ENCODE peak calls at places on chromosomes 13 and 19, in five cellular contexts. H is SK-N-SH, F is A549, I is IMR-90, P is GM12878. X is an unnamed sample.
A peak's percentile ranks its signal among the peaks of the same experiment; 100 is the strongest.

GRCh38 chr19:45995715-45996385 is 583 bp downstream of the CCDC61 start:
- DNase-seq in I (peak; percentile 67), F (no peak), H (no peak), P (no peak), X (no peak)

GRCh38 chr19:5951338-5951861 is 26.5 kb downstream of the RANBP3 start:
- DNase-seq in F (no peak), P (no peak), H (no peak), I (no peak), X (no peak)

GRCh38 chr13:114142640-114143490 is 10.4 kb upstream of the RASA3 start:
- DNase-seq in H (peak; percentile 25), F (no peak), I (peak; percentile 65), P (no peak), X (no peak)

GRCh38 chr13:53104120-53104519 is 75.5 kb downstream of the OLFM4 start:
- DNase-seq in I (no peak), P (no peak), F (no peak), H (no peak), X (no peak)

GRCh38 chr13:99289265-99289664 is 17.9 kb downstream of the GPR183 start:
- DNase-seq in I (no peak), P (no peak), F (no peak), H (no peak), X (no peak)

GRCh38 chr19:33447336-33448158 is 74.0 kb downstream of the CEBPG start:
- DNase-seq in I (no peak), H (no peak), P (no peak), F (no peak), X (no peak)

GRCh38 chr13:101258071-101258470 is 158.2 kb downstream of the NALCN start:
- DNase-seq in H (no peak), P (peak; percentile 66), F (peak; percentile 63), I (peak; percentile 86), X (peak; percentile 54)

GRCh38 chr13:62129000-62129551 is 713.4 kb upstream of the PCDH20 start:
- DNase-seq in F (no peak), P (no peak), I (no peak), H (no peak), X (no peak)

GRCh38 chr13:100588350-100589177 is at the start of gene GGACT:
- DNase-seq in H (peak; percentile 95), F (peak; percentile 73), P (peak; percentile 13), I (peak; percentile 37), X (peak; percentile 54)

GRCh38 chr19:19721896-19722295 is 11.0 kb downstream of the ZNF14 start:
- DNase-seq in I (no peak), H (no peak), P (no peak), F (no peak), X (no peak)

GRCh38 chr13:25372275-25373081 is 704 bp downstream of the ATP8A2 start:
- DNase-seq in F (no peak), P (no peak), H (peak; percentile 74), I (no peak), X (no peak)

GRCh38 chr13:103289661-103290060 is 223.4 kb upstream of the SLC10A2 start:
- DNase-seq in P (no peak), I (no peak), H (no peak), F (no peak), X (no peak)

GRCh38 chr13:39688699-39689405 is 33.4 kb downstream of the COG6 start:
- DNase-seq in H (no peak), F (no peak), P (peak; percentile 9), I (peak; percentile 54), X (no peak)

GRCh38 chr13:109348514-109349340 is 437.7 kb downstream of the IRS2 start:
- DNase-seq in H (no peak), P (no peak), I (peak; percentile 64), F (peak; percentile 10), X (no peak)

GRCh38 chr19:44808463-44809371 is at the start of gene BCAM:
- DNase-seq in P (no peak), I (peak; percentile 54), H (peak; percentile 97), F (peak; percentile 53), X (no peak)

GRCh38 chr13:23609414-23610186 is 39.4 kb downstream of the TNFRSF19 start:
- DNase-seq in H (no peak), I (peak; percentile 77), P (no peak), F (no peak), X (no peak)

GRCh38 chr19:7492142-7493055 is 3.6 kb upstream of the PEX11G start:
- DNase-seq in I (no peak), P (no peak), H (no peak), F (no peak), X (no peak)

GRCh38 chr13:39451860-39452301 is 151.1 kb downstream of the LHFPL6 start:
- DNase-seq in F (no peak), H (no peak), P (no peak), I (peak; percentile 30), X (no peak)

GRCh38 chr13:98343461-98343860 is 166.4 kb upstream of the RNF113B start:
- DNase-seq in F (no peak), I (no peak), H (no peak), P (no peak), X (no peak)

GRCh38 chr13:67048793-67049150 is 181.4 kb downstream of the PCDH9 start:
- DNase-seq in P (no peak), I (peak; percentile 82), F (no peak), H (no peak), X (no peak)

GRCh38 chr13:48741377-48741776 is 87.6 kb downstream of the CYSLTR2 start:
- DNase-seq in H (peak; percentile 30), F (no peak), I (peak; percentile 57), P (no peak), X (no peak)

GRCh38 chr13:37816276-37816675 is 53.3 kb downstream of the TRPC4 start:
- DNase-seq in I (no peak), F (no peak), H (no peak), P (no peak), X (no peak)

GRCh38 chr19:55931936-55932386 is at the start of gene NLRP13:
- DNase-seq in P (no peak), H (no peak), F (no peak), I (no peak), X (no peak)

GRCh38 chr13:45626731-45627374 is 11.3 kb upstream of the ERICH6B start:
- DNase-seq in P (no peak), I (no peak), F (no peak), H (peak; percentile 40), X (no peak)

GRCh38 chr19:50486823-50487515 is 10.3 kb upstream of the GARIN5A start:
- DNase-seq in F (peak; percentile 92), I (peak; percentile 19), P (no peak), H (peak; percentile 57), X (peak; percentile 80)

GRCh38 chr19:13014101-13014920 is 19.0 kb downstream of the NFIX start:
- DNase-seq in I (no peak), P (no peak), H (no peak), F (no peak), X (no peak)

DNA sequence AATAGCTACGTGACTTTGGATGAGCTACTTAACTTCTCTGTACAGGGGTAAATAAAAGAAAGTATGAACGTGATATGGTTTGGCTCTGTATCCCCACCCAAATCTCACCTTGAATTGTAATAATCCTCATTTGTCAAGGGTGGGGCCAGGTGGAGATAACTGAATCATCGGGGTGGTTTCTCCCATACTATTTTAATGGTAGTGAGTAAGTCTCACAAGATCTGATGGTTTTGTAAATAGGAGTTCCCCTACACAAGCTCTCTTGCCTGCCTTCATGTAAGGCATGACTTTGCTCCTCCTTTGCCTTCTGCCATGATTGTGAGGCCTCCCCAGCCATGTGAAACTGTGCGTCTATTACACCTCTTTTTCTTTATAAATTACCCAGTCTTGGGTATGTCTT is 43.9 kb downstream of the NEK5 start:
- DNase-seq in P (no peak), F (no peak), I (no peak), H (no peak), X (no peak)
- TF ChIP-seq RAD21 in P (no peak), F (no peak), I (no peak), H (no peak), X (no peak)

DNA sequence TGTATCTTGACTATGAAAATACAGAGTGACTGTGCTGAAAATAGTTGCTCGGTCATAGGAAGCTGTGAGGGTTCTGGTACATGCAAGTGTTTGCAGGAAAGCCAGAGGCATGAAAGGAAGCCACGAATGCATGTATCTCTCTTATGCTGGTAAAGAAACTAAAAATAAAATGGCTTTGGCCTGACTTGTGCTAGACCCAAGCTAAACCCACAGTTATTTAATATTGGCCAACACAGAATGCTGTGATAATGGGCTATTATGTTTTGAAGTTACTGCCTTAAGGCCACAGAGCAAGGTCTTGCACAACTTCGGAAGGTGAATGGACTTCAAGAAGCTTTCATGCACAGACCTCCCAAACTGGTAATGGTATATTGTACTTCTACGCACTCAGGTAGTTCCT is 518.2 kb upstream of the HTR2A start:
- DNase-seq in I (no peak), P (no peak), H (no peak), F (no peak), X (no peak)
- TF ChIP-seq RAD21 in I (no peak), P (no peak), H (no peak), F (no peak), X (no peak)

DNA sequence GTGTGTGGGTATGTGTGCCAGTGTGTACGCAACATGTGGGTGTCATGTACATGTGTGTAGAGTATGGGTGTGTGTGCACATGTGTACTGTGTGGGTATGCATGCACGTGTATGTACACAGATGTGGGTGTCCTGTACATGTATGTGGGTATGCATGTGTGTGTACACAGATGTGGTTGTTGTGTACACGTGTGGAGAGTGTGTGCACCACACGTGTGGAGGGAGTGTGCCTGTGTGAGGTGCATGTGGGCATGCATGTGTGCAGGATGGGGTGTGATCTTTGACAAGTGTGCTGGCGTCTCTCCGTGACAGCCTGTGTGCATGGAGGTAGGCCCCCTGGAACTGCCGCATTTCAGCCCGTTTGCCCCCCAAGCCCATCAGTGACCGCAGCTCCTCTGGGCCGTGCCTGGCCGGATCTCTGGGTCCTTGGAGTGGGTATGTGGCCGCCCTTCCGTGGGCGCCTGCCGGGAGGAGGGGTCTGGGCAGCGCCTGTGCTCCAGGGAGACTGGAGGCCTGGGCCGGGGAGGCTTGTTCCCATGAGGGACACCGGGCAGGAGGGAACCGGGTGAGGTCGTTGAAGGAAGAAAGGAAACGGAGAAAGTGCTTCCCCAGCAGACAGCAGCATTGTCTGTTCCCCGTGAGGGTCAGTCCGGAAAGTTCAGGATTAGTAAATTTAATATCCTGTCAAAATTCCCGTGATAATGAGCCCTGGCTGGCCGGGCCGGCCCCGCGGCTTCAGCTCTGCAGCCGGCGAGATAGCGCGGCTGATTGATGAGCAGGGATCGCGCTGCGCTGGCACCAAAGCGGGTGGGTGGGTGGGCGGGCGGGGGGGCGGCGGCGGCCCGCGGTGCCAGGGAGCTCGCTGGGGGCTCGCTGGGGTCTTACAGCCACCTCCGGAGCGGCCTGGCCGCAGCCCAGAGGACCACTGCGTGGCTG is 91.1 kb upstream of the SOX1 start:
- DNase-seq in P (no peak), H (peak; percentile 32), I (no peak), F (no peak), X (no peak)
- TF ChIP-seq RAD21 in P (no peak), H (no peak), I (no peak), F (no peak), X (no peak)

DNA sequence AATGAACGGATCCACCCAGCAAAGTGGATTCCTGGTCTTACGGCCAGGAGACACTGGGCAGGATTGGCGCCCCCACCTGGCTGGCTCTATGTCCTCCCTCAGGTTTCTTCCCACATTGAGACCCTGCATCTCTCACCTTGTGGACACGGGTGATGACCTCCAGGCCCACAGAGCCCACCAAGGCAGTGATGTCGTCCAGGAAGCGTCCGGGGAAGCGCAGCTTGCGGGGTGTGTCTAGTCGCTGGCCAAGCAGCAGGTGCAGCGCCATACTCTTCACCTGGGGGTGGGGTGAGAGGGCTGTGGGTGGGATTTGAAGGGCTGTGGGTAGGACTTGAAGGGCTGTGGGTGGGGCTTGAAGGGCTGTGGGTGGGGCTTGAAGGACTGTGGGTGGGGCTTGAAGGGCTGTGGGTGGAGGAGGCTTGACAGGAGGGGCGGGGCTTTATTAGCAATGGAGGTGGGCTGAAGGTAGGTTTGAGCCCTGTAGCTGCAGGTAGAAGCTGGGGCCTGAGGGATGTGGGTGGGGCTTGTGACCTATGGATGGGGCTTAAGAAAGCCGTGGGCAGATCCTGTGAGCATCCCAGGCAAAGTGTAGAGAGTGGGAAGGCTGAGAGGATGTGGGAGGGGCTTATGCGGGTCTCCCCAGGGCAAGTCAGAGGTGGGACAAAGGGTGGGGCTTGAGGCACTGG is 12.1 kb upstream of the ANGPTL8 start:
- DNase-seq in H (peak; percentile 73), I (no peak), F (peak; percentile 58), P (no peak), X (peak; percentile 62)
- TF ChIP-seq RAD21 in H (no peak), I (no peak), F (no peak), P (no peak), X (peak; percentile 19)

X was measured in HCT116.